ENCODE peak calls at places on chromosomes 1 and 21, in seven cellular contexts. One of them, this sample, is unnamed.

GRCh38 chr1:147338571-147338970 is 96.1 kb downstream of the CHD1L start:
- DNase-seq in ELR: no peak
- DNase-seq in cardiac septum: no peak
- DNase-seq in NCI-H1048: no peak
- DNase-seq in cardiac fibroblast: peak; percentile 3
- DNase-seq in iPS-NIHi11: no peak
- DNase-seq in stimulated activated CD8-positive, alpha-beta memory T cell treated with anti-CD3 and anti-CD28 coated beads, Interleukin-7, amount 100 ng/mL, for 1 hour: no peak
- DNase-seq in this sample: no peak

GRCh38 chr1:154178856-154179811 is 12.8 kb downstream of the TPM3 start:
- DNase-seq in stimulated activated CD8-positive, alpha-beta memory T cell treated with anti-CD3 and anti-CD28 coated beads, Interleukin-7, amount 100 ng/mL, for 1 hour: no peak
- DNase-seq in ELR: no peak
- DNase-seq in cardiac septum: no peak
- DNase-seq in cardiac fibroblast: peak; percentile 44
- DNase-seq in iPS-NIHi11: no peak
- DNase-seq in NCI-H1048: no peak
- DNase-seq in this sample: no peak

GRCh38 chr1:17976843-17977242 is 130.8 kb upstream of the IGSF21 start:
- DNase-seq in ELR: no peak
- DNase-seq in NCI-H1048: no peak
- DNase-seq in stimulated activated CD8-positive, alpha-beta memory T cell treated with anti-CD3 and anti-CD28 coated beads, Interleukin-7, amount 100 ng/mL, for 1 hour: no peak
- DNase-seq in cardiac fibroblast: no peak
- DNase-seq in iPS-NIHi11: no peak
- DNase-seq in cardiac septum: no peak
- DNase-seq in this sample: no peak

GRCh38 chr1:210645582-210646257 is 317.0 kb downstream of the HHAT start:
- DNase-seq in stimulated activated CD8-positive, alpha-beta memory T cell treated with anti-CD3 and anti-CD28 coated beads, Interleukin-7, amount 100 ng/mL, for 1 hour: no peak
- DNase-seq in NCI-H1048: no peak
- DNase-seq in cardiac septum: no peak
- DNase-seq in cardiac fibroblast: no peak
- DNase-seq in iPS-NIHi11: no peak
- DNase-seq in ELR: no peak
- DNase-seq in this sample: no peak

GRCh38 chr1:241642593-241642944 is 2.4 kb upstream of the CHML start:
- DNase-seq in ELR: no peak
- DNase-seq in cardiac fibroblast: no peak
- DNase-seq in cardiac septum: no peak
- DNase-seq in stimulated activated CD8-positive, alpha-beta memory T cell treated with anti-CD3 and anti-CD28 coated beads, Interleukin-7, amount 100 ng/mL, for 1 hour: no peak
- DNase-seq in iPS-NIHi11: no peak
- DNase-seq in NCI-H1048: no peak
- DNase-seq in this sample: no peak

GRCh38 chr1:36203554-36204346 is 20.5 kb upstream of the THRAP3 start:
- DNase-seq in NCI-H1048: no peak
- DNase-seq in cardiac fibroblast: peak; percentile 90
- DNase-seq in iPS-NIHi11: no peak
- DNase-seq in stimulated activated CD8-positive, alpha-beta memory T cell treated with anti-CD3 and anti-CD28 coated beads, Interleukin-7, amount 100 ng/mL, for 1 hour: no peak
- DNase-seq in cardiac septum: peak; percentile 85
- DNase-seq in ELR: no peak
- DNase-seq in this sample: peak; percentile 71

GRCh38 chr1:7856345-7856744 is 3.5 kb upstream of the UTS2 start:
- DNase-seq in cardiac septum: no peak
- DNase-seq in NCI-H1048: no peak
- DNase-seq in cardiac fibroblast: peak; percentile 10
- DNase-seq in stimulated activated CD8-positive, alpha-beta memory T cell treated with anti-CD3 and anti-CD28 coated beads, Interleukin-7, amount 100 ng/mL, for 1 hour: no peak
- DNase-seq in iPS-NIHi11: peak; percentile 37
- DNase-seq in ELR: no peak
- DNase-seq in this sample: no peak

GRCh38 chr1:181100015-181100905 is 11.8 kb downstream of the IER5 start:
- DNase-seq in NCI-H1048: no peak
- DNase-seq in cardiac fibroblast: no peak
- DNase-seq in ELR: peak; percentile 80
- DNase-seq in cardiac septum: no peak
- DNase-seq in stimulated activated CD8-positive, alpha-beta memory T cell treated with anti-CD3 and anti-CD28 coated beads, Interleukin-7, amount 100 ng/mL, for 1 hour: no peak
- DNase-seq in iPS-NIHi11: no peak
- DNase-seq in this sample: no peak

GRCh38 chr21:31670065-31670464 is 10.6 kb downstream of the SOD1 start:
- DNase-seq in cardiac septum: no peak
- DNase-seq in stimulated activated CD8-positive, alpha-beta memory T cell treated with anti-CD3 and anti-CD28 coated beads, Interleukin-7, amount 100 ng/mL, for 1 hour: no peak
- DNase-seq in NCI-H1048: no peak
- DNase-seq in cardiac fibroblast: no peak
- DNase-seq in ELR: no peak
- DNase-seq in iPS-NIHi11: no peak
- DNase-seq in this sample: no peak

GRCh38 chr21:44965251-44966022 is 25.6 kb downstream of the SLX9 start:
- DNase-seq in iPS-NIHi11: no peak
- DNase-seq in cardiac septum: no peak
- DNase-seq in ELR: peak; percentile 63
- DNase-seq in stimulated activated CD8-positive, alpha-beta memory T cell treated with anti-CD3 and anti-CD28 coated beads, Interleukin-7, amount 100 ng/mL, for 1 hour: no peak
- DNase-seq in cardiac fibroblast: peak; percentile 46
- DNase-seq in NCI-H1048: no peak
- DNase-seq in this sample: peak; percentile 7

GRCh38 chr1:20199410-20199809 is 13.1 kb upstream of the PLA2G2C start:
- DNase-seq in NCI-H1048: no peak
- DNase-seq in cardiac septum: no peak
- DNase-seq in cardiac fibroblast: no peak
- DNase-seq in ELR: no peak
- DNase-seq in iPS-NIHi11: no peak
- DNase-seq in stimulated activated CD8-positive, alpha-beta memory T cell treated with anti-CD3 and anti-CD28 coated beads, Interleukin-7, amount 100 ng/mL, for 1 hour: no peak
- DNase-seq in this sample: no peak

GRCh38 chr1:24888971-24889670 is 41.0 kb downstream of the RUNX3 start:
- DNase-seq in cardiac septum: no peak
- DNase-seq in cardiac fibroblast: peak; percentile 29
- DNase-seq in stimulated activated CD8-positive, alpha-beta memory T cell treated with anti-CD3 and anti-CD28 coated beads, Interleukin-7, amount 100 ng/mL, for 1 hour: no peak
- DNase-seq in iPS-NIHi11: no peak
- DNase-seq in ELR: peak; percentile 61
- DNase-seq in NCI-H1048: no peak
- DNase-seq in this sample: no peak

GRCh38 chr1:155379180-155379876 is 58.6 kb downstream of the RUSC1 start:
- DNase-seq in stimulated activated CD8-positive, alpha-beta memory T cell treated with anti-CD3 and anti-CD28 coated beads, Interleukin-7, amount 100 ng/mL, for 1 hour: no peak
- DNase-seq in NCI-H1048: no peak
- DNase-seq in iPS-NIHi11: peak; percentile 29
- DNase-seq in cardiac fibroblast: peak; percentile 94
- DNase-seq in cardiac septum: no peak
- DNase-seq in ELR: peak; percentile 23
- DNase-seq in this sample: no peak

GRCh38 chr21:45471229-45472052 is 66.5 kb downstream of the COL18A1 start:
- DNase-seq in NCI-H1048: no peak
- DNase-seq in iPS-NIHi11: no peak
- DNase-seq in stimulated activated CD8-positive, alpha-beta memory T cell treated with anti-CD3 and anti-CD28 coated beads, Interleukin-7, amount 100 ng/mL, for 1 hour: no peak
- DNase-seq in ELR: peak; percentile 89
- DNase-seq in cardiac septum: no peak
- DNase-seq in cardiac fibroblast: peak; percentile 93
- DNase-seq in this sample: peak; percentile 67

GRCh38 chr1:178055779-178056471 is 38.0 kb upstream of the RASAL2 start:
- DNase-seq in cardiac septum: no peak
- DNase-seq in ELR: peak; percentile 51
- DNase-seq in cardiac fibroblast: peak; percentile 43
- DNase-seq in iPS-NIHi11: no peak
- DNase-seq in NCI-H1048: no peak
- DNase-seq in stimulated activated CD8-positive, alpha-beta memory T cell treated with anti-CD3 and anti-CD28 coated beads, Interleukin-7, amount 100 ng/mL, for 1 hour: no peak
- DNase-seq in this sample: peak; percentile 60

GRCh38 chr21:35204125-35204524 is 155.0 kb upstream of the RUNX1 start:
- DNase-seq in stimulated activated CD8-positive, alpha-beta memory T cell treated with anti-CD3 and anti-CD28 coated beads, Interleukin-7, amount 100 ng/mL, for 1 hour: no peak
- DNase-seq in cardiac fibroblast: peak; percentile 43
- DNase-seq in cardiac septum: no peak
- DNase-seq in NCI-H1048: no peak
- DNase-seq in ELR: peak; percentile 62
- DNase-seq in iPS-NIHi11: no peak
- DNase-seq in this sample: no peak

This sample was measured in right cardiac atrium.